ENCODE peak calls at places on chromosomes 3 and 15, in five cellular contexts. U is CD8-positive, alpha-beta memory T cell; F is fibroblast of lung; O is K562; R is left ventricle myocardium inferior. C is an unnamed sample. For H3K27me3 and H3K4me1, the result is how much of the 10 kb centered on the place peaks cover.

GRCh38 chr3:67093315-67093714 is 95.2 kb downstream of the KBTBD8 start:
- DNase-seq in F (no peak), U (no peak), O (no peak), R (no peak), C (no peak)

GRCh38 chr3:41328916-41329315 is 129.6 kb downstream of the CTNNB1 start:
- DNase-seq in U (no peak), F (peak), R (no peak), O (no peak), C (no peak)

GRCh38 chr3:27278391-27279055 is 90.7 kb downstream of the NEK10 start:
- DNase-seq in U (no peak), R (no peak), O (no peak), F (no peak), C (no peak)

GRCh38 chr3:69739204-69740102 is at the start of gene MITF:
- DNase-seq in U (no peak), O (peak), R (peak), F (peak), C (peak)

GRCh38 chr3:133271491-133271890 is 128.4 kb upstream of the BFSP2 start:
- DNase-seq in O (no peak), F (peak), U (no peak), R (no peak), C (no peak)

GRCh38 chr15:70466895-70467529 is 296.3 kb downstream of the UACA start:
- DNase-seq in U (peak), O (peak), R (peak), F (peak), C (no peak)

GRCh38 chr15:98124576-98124975 is 164.1 kb downstream of the ARRDC4 start:
- DNase-seq in R (no peak), O (no peak), F (peak), U (no peak), C (no peak)

GRCh38 chr15:61820951-61821350 is 239.3 kb downstream of the VPS13C start:
- DNase-seq in R (no peak), F (no peak), U (no peak), O (no peak), C (no peak)

GRCh38 chr3:126993436-126993835 is 10.5 kb downstream of the PLXNA1 start:
- DNase-seq in F (no peak), U (no peak), O (no peak), R (no peak), C (no peak)

GRCh38 chr15:31494786-31495185 is 168.2 kb downstream of the KLF13 start:
- DNase-seq in U (no peak), O (no peak), F (no peak), R (no peak), C (no peak)

GRCh38 chr15:65310431-65311137 is 6.1 kb downstream of the RNU5B-1 start:
- DNase-seq in U (no peak), F (no peak), O (no peak), R (no peak), C (no peak)

GRCh38 chr3:102189564-102190339 is 245.1 kb upstream of the ZPLD1 start:
- DNase-seq in F (peak), R (no peak), O (no peak), U (no peak), C (no peak)

GRCh38 chr3:123353852-123354238 is 95.0 kb downstream of the ADCY5 start:
- DNase-seq in F (peak), O (no peak), R (no peak), U (no peak), C (no peak)

GRCh38 chr15:68580883-68581155 is 2.0 kb downstream of the CORO2B start:
- DNase-seq in F (no peak), R (no peak), O (no peak), U (no peak), C (no peak)

GRCh38 chr15:68580026-68580882 is 1.5 kb downstream of the CORO2B start:
- DNase-seq in R (peak), O (no peak), F (no peak), U (no peak), C (peak)

GRCh38 chr15:68581725-68582124 is 2.9 kb downstream of the CORO2B start:
- DNase-seq in O (no peak), U (no peak), F (no peak), R (no peak), C (no peak)

GRCh38 chr15:68578175-68578959 is 426 bp upstream of the CORO2B start:
- DNase-seq in R (peak), U (no peak), F (peak), O (no peak), C (peak)

GRCh38 chr15:68578960-68579935 is at the start of gene CORO2B:
- DNase-seq in F (peak), R (peak), O (no peak), U (no peak), C (no peak)
- H3K27me3 ChIP-seq in F (under half), R (under half), O (half or more), U (under half), C (under half)

GRCh38 chr3:9914011-9914410 is 2.9 kb upstream of the IL17RC start:
- DNase-seq in F (no peak), O (no peak), U (no peak), R (no peak), C (no peak)

GRCh38 chr3:9913601-9914000 is 3.3 kb upstream of the IL17RC start:
- DNase-seq in U (no peak), O (no peak), R (no peak), F (no peak), C (no peak)

GRCh38 chr3:9914559-9915251 is 2.2 kb upstream of the IL17RC start:
- DNase-seq in U (no peak), O (no peak), R (no peak), F (no peak), C (no peak)

GRCh38 chr3:9911863-9912262 is 5.0 kb upstream of the IL17RC start:
- DNase-seq in O (no peak), F (no peak), R (no peak), U (no peak), C (no peak)

GRCh38 chr3:9912294-9912935 is 4.5 kb upstream of the IL17RC start:
- DNase-seq in U (no peak), R (no peak), O (no peak), F (peak), C (no peak)
- H3K4me1 ChIP-seq in U (under half), R (under half), O (under half), F (under half), C (under half)

DNA sequence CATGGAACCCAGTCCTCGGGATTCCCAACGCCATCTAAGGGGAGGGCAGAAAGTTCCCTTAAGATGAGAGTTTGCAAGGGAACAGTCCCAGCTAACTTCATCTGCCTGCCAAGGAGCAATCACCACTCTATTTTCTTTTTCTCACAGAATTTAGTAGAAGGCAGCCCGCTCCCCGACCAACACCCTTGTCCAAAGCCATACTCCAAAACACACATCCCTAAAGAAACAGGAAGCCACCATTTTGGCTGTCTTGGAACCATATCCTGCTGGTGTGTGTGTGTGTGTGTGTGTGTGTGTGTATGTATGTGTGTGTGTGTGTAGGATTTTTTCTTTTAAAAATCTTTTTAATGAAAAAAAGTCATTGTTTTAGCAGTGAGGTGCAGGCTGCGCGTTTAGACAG is 7.0 kb upstream of the FGD5 start:
- DNase-seq in F (no peak), O (no peak), U (no peak), R (no peak), C (no peak)
- H3K27me3 ChIP-seq in F (under half), O (half or more), U (under half), R (half or more), C (under half)

GRCh38 chr3:63966871-63967270 is 54.7 kb upstream of the SCAANT1 start:
- DNase-seq in F (no peak), R (no peak), U (no peak), O (no peak), C (no peak)
- H3K4me1 ChIP-seq in F (under half), R (half or more), U (half or more), O (under half), C (half or more)

GRCh38 chr3:169657351-169658124 is 6.0 kb downstream of the MECOM start:
- DNase-seq in O (no peak), R (no peak), U (no peak), F (no peak), C (no peak)
- H3K27me3 ChIP-seq in O (under half), R (half or more), U (half or more), F (under half), C (under half)

GRCh38 chr3:8506611-8507061 is 5.0 kb downstream of the LMCD1 start:
- DNase-seq in R (no peak), O (no peak), U (no peak), F (peak), C (no peak)
- H3K4me1 ChIP-seq in R (half or more), O (under half), U (under half), F (under half), C (half or more)

GRCh38 chr15:60000824-60001641 is 3.1 kb upstream of the FOXB1 start:
- DNase-seq in R (no peak), O (no peak), F (no peak), U (no peak), C (no peak)
- H3K27me3 ChIP-seq in R (half or more), O (half or more), F (half or more), U (half or more), C (half or more)

DNA sequence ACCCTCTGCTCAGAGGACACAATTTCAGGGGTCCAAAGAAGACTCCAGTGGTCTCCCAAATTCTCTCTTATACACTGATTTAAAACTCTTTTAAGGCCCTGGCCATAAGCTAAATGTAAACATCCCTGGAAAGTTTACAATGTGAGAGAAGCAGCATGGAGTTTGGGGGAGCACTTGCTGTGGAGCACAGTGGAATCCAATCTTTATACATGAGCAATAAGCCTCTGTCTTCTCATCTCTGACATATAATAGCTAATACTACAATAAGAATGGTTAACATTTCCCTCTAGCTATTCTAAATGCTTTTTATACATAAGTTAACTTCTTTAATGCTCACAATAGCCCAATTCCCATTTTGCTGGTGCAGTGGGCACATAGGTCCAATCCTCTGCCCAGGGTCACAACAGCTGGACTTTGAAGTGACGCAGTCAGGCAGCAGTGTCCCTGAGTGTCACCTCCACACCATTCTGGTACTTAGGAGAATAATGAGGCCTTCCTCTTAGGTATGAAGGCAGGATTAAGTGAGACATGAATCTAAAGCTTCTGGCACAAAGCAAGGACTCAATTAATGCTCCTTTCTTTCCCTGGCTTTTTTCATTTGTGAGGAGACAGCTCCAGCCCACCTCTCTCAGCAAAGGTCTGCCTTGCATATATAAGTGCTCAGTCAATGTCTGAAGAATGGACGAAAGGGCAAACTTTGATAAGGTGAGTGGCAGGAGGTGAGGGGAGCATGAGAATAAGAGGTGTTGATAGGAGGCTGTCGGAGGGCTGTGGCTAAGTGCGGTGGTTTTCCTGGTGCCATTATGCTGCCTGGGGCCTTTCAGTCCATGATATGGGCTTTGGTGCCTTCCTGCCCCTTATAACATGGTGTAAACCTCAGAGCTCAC is 26.3 kb downstream of the CCNL1 start:
- DNase-seq in U (no peak), F (no peak), O (no peak), R (no peak), C (no peak)
- H3K4me1 ChIP-seq in U (half or more), F (under half), O (under half), R (half or more), C (half or more)

C was measured in gastrocnemius medialis.